ENCODE peak calls at places on chromosomes 7 and 10, in five cellular contexts. W is lung; D is CD4-positive, alpha-beta T cell; A is A549; M is left ventricle myocardium inferior. T is an unnamed sample.

GRCh38 chr7:142303650-142304049 is 45.8 kb upstream of the PRSS58 start:
- DNase-seq in A (peak), W (no peak), M (no peak), D (no peak), T (no peak)

GRCh38 chr7:19747740-19748339 is 25.6 kb downstream of the TMEM196 start:
- DNase-seq in W (no peak), M (no peak), A (peak), D (no peak), T (peak)

GRCh38 chr7:27217951-27218350 is 18.1 kb upstream of the HOXA13 start:
- DNase-seq in M (no peak), W (no peak), D (no peak), A (no peak), T (no peak)

GRCh38 chr10:128463991-128464755 is 337.9 kb upstream of the MKI67 start:
- DNase-seq in W (peak), D (no peak), M (peak), A (peak), T (no peak)

GRCh38 chr10:60236869-60237524 is 152.7 kb downstream of the ANK3 start:
- DNase-seq in A (no peak), M (peak), D (no peak), W (peak), T (no peak)

GRCh38 chr7:133126422-133126821 is 44.5 kb upstream of the CHCHD3 start:
- DNase-seq in D (no peak), W (no peak), A (no peak), M (no peak), T (no peak)

GRCh38 chr7:47540387-47541093 is 41.4 kb downstream of the TNS3 start:
- DNase-seq in D (no peak), M (no peak), A (no peak), W (no peak), T (no peak)

GRCh38 chr7:33964417-33965115 is 59.2 kb downstream of the BMPER start:
- DNase-seq in W (no peak), A (no peak), D (no peak), M (no peak), T (no peak)

GRCh38 chr10:114634607-114634974 is 23.5 kb downstream of the ABLIM1 start:
- DNase-seq in A (peak), M (peak), W (peak), D (no peak), T (peak)

GRCh38 chr10:23439452-23439919 is 611 bp downstream of the OTUD1 start:
- DNase-seq in M (peak), D (peak), A (no peak), W (no peak), T (peak)

GRCh38 chr10:28302012-28302667 is 724 bp downstream of the MPP7 start:
- DNase-seq in A (no peak), D (no peak), W (peak), M (no peak), T (peak)

GRCh38 chr7:75878769-75879596 is at the start of gene RHBDD2:
- DNase-seq in M (peak), D (peak), A (peak), W (peak), T (peak)
- TF ChIP-seq CTCF in M (peak), D (no peak), A (no peak), W (no peak), T (no peak)

GRCh38 chr10:85646312-85646711 is 720.3 kb downstream of the GRID1 start:
- DNase-seq in M (no peak), D (no peak), A (peak), W (no peak), T (peak)
- H3K27ac ChIP-seq in M (no peak), D (no peak), A (peak), W (no peak), T (no peak)

GRCh38 chr7:41943098-41943577 is 240.2 kb upstream of the INHBA start:
- DNase-seq in D (peak), W (peak), M (peak), A (peak), T (peak)
- TF ChIP-seq CTCF in D (peak), W (peak), M (peak), A (peak), T (peak)

GRCh38 chr10:88971668-88972067 is 18.9 kb upstream of the FAS start:
- DNase-seq in A (no peak), W (no peak), D (no peak), M (no peak), T (no peak)
- H3K27ac ChIP-seq in A (no peak), W (no peak), D (no peak), M (peak), T (no peak)

GRCh38 chr10:33335800-33336605 is 1.5 kb upstream of the NRP1 start:
- DNase-seq in W (peak), M (peak), D (no peak), A (peak), T (peak)

GRCh38 chr10:33335550-33335799 is 1.0 kb upstream of the NRP1 start:
- DNase-seq in W (no peak), A (peak), M (peak), D (no peak), T (peak)

GRCh38 chr10:33334170-33334838 is at the start of gene NRP1:
- DNase-seq in M (peak), W (no peak), A (peak), D (no peak), T (peak)

GRCh38 chr10:33333260-33334169 is 952 bp downstream of the NRP1 start:
- DNase-seq in W (no peak), A (peak), D (no peak), M (no peak), T (peak)

DNA sequence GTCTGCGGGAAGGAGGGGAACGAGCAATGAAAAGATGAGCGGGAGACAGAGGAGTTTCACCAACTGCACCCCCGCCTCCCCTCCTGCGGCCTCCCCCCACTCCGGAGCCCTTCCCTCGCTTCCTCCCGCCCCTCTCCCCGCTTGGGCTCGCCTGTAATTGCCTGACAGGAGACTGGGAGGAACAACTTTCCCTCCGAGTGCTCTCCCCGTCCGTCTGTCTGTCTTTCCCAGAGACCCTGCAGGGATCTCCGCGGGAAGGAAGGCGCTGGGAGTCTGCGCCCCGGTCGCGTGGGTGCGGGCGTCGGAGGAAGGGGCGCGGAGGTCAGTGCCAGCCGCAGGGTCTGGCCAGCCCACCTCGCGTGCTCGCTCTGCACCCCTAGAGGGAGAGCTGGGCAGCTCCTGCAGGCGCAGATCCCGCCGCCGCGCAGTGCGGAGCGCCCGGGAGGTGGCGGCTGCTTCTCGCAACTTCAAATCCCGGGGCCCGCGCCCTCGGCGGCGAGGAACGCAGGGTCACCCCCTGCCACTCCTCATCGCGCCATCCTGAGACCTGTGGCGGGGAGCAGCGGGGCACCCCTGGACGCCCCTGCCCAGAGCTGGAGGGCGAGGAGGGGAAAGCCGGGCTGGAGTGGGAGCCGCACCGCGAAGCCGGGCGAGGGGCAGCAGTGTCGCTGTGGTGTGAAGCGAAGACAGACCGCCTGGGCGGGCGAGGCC is 527 bp upstream of the NRP1 start:
- DNase-seq in D (no peak), W (peak), A (peak), M (peak), T (peak)
- TF ChIP-seq CTCF in D (no peak), W (no peak), A (peak), M (peak), T (peak)

GRCh38 chr7:37229381-37229780 is 219.3 kb downstream of the ELMO1 start:
- DNase-seq in M (no peak), D (no peak), A (no peak), W (no peak), T (no peak)
- H3K27ac ChIP-seq in M (peak), D (no peak), A (no peak), W (no peak), T (no peak)

GRCh38 chr7:1758417-1758858 is 88.4 kb downstream of the ELFN1 start:
- DNase-seq in A (peak), M (peak), W (no peak), D (no peak), T (peak)
- TF ChIP-seq CTCF in A (peak), M (peak), W (no peak), D (no peak), T (no peak)

GRCh38 chr7:42877852-42878251 is 34.0 kb downstream of the C7orf25 start:
- DNase-seq in W (no peak), D (no peak), A (no peak), M (no peak), T (no peak)
- H3K27ac ChIP-seq in W (no peak), D (no peak), A (no peak), M (no peak), T (no peak)